ENCODE peak calls at places on chromosome 12, in seven cellular contexts. One of them, this sample, is unnamed.

GRCh38 chr12:76199808-76200207 is 115.3 kb upstream of the NAP1L1 start:
- DNase-seq in HCT116: no peak
- DNase-seq in H1: no peak
- DNase-seq in HepG2: no peak
- DNase-seq in K562: no peak
- DNase-seq in endothelial cell of umbilical vein: no peak
- DNase-seq in GM12878: no peak
- DNase-seq in this sample: no peak

GRCh38 chr12:132131229-132131628 is 12.9 kb downstream of the DDX51 start:
- DNase-seq in HCT116: no peak
- DNase-seq in H1: no peak
- DNase-seq in HepG2: no peak
- DNase-seq in K562: no peak
- DNase-seq in endothelial cell of umbilical vein: no peak
- DNase-seq in GM12878: no peak
- DNase-seq in this sample: no peak

GRCh38 chr12:107649615-107650014 is 36.0 kb upstream of the PWP1 start:
- DNase-seq in HCT116: no peak
- DNase-seq in H1: no peak
- DNase-seq in HepG2: no peak
- DNase-seq in K562: no peak
- DNase-seq in endothelial cell of umbilical vein: peak
- DNase-seq in GM12878: no peak
- DNase-seq in this sample: no peak

GRCh38 chr12:52215587-52216031 is 17.4 kb upstream of the KRT7 start:
- DNase-seq in HCT116: peak
- DNase-seq in H1: no peak
- DNase-seq in HepG2: peak
- DNase-seq in K562: peak
- DNase-seq in endothelial cell of umbilical vein: peak
- DNase-seq in GM12878: no peak
- DNase-seq in this sample: no peak

GRCh38 chr12:11242656-11243055 is 26.9 kb downstream of the PRB3 start:
- DNase-seq in HCT116: no peak
- DNase-seq in H1: no peak
- DNase-seq in HepG2: no peak
- DNase-seq in K562: no peak
- DNase-seq in endothelial cell of umbilical vein: no peak
- DNase-seq in GM12878: no peak
- DNase-seq in this sample: no peak

GRCh38 chr12:129136694-129137325 is 283.5 kb downstream of the GLT1D1 start:
- DNase-seq in HCT116: no peak
- DNase-seq in H1: no peak
- DNase-seq in HepG2: no peak
- DNase-seq in K562: no peak
- DNase-seq in endothelial cell of umbilical vein: no peak
- DNase-seq in GM12878: no peak
- DNase-seq in this sample: no peak

GRCh38 chr12:175250-175649 is 38.7 kb downstream of the SLC6A12 start:
- DNase-seq in HCT116: no peak
- DNase-seq in H1: no peak
- DNase-seq in HepG2: no peak
- DNase-seq in K562: no peak
- DNase-seq in endothelial cell of umbilical vein: no peak
- DNase-seq in GM12878: no peak
- DNase-seq in this sample: no peak

GRCh38 chr12:76866726-76867125 is 12.1 kb downstream of the CSRP2 start:
- DNase-seq in HCT116: no peak
- DNase-seq in H1: no peak
- DNase-seq in HepG2: no peak
- DNase-seq in K562: no peak
- DNase-seq in endothelial cell of umbilical vein: no peak
- DNase-seq in GM12878: no peak
- DNase-seq in this sample: no peak

GRCh38 chr12:23666866-23667265 is 282.6 kb downstream of the SOX5 start:
- DNase-seq in HCT116: no peak
- DNase-seq in H1: no peak
- DNase-seq in HepG2: no peak
- DNase-seq in K562: no peak
- DNase-seq in endothelial cell of umbilical vein: no peak
- DNase-seq in GM12878: no peak
- DNase-seq in this sample: no peak

GRCh38 chr12:65098364-65098763 is 22.7 kb downstream of the WIF1 start:
- DNase-seq in HCT116: no peak
- DNase-seq in H1: no peak
- DNase-seq in HepG2: no peak
- DNase-seq in K562: no peak
- DNase-seq in endothelial cell of umbilical vein: no peak
- DNase-seq in GM12878: no peak
- DNase-seq in this sample: no peak

GRCh38 chr12:3107071-3107583 is 29.9 kb downstream of the TSPAN9 start:
- DNase-seq in HCT116: no peak
- DNase-seq in H1: peak
- DNase-seq in HepG2: no peak
- DNase-seq in K562: no peak
- DNase-seq in endothelial cell of umbilical vein: no peak
- DNase-seq in GM12878: no peak
- DNase-seq in this sample: no peak

GRCh38 chr12:94566345-94566744 is 84.0 kb downstream of the TMCC3 start:
- DNase-seq in HCT116: no peak
- DNase-seq in H1: no peak
- DNase-seq in HepG2: no peak
- DNase-seq in K562: no peak
- DNase-seq in endothelial cell of umbilical vein: no peak
- DNase-seq in GM12878: no peak
- DNase-seq in this sample: no peak

GRCh38 chr12:110928700-110929099 is 8.3 kb upstream of the MYL2 start:
- DNase-seq in HCT116: no peak
- DNase-seq in H1: no peak
- DNase-seq in HepG2: no peak
- DNase-seq in K562: no peak
- DNase-seq in endothelial cell of umbilical vein: no peak
- DNase-seq in GM12878: no peak
- DNase-seq in this sample: no peak

GRCh38 chr12:121443193-121443829 is 43.4 kb downstream of the RNF34 start:
- DNase-seq in HCT116: peak
- DNase-seq in H1: peak
- DNase-seq in HepG2: peak
- DNase-seq in K562: peak
- DNase-seq in endothelial cell of umbilical vein: peak
- DNase-seq in GM12878: no peak
- DNase-seq in this sample: no peak

GRCh38 chr12:105825141-105825540 is 313.6 kb downstream of the NUAK1 start:
- DNase-seq in HCT116: no peak
- DNase-seq in H1: no peak
- DNase-seq in HepG2: no peak
- DNase-seq in K562: no peak
- DNase-seq in endothelial cell of umbilical vein: no peak
- DNase-seq in GM12878: no peak
- DNase-seq in this sample: no peak

GRCh38 chr12:56206373-56207166 is 15.2 kb downstream of the RNF41 start:
- DNase-seq in HCT116: no peak
- DNase-seq in H1: peak
- DNase-seq in HepG2: peak
- DNase-seq in K562: peak
- DNase-seq in endothelial cell of umbilical vein: peak
- DNase-seq in GM12878: no peak
- DNase-seq in this sample: no peak

GRCh38 chr12:108724054-108724889 is 7.0 kb downstream of the CORO1C start:
- DNase-seq in HCT116: no peak
- DNase-seq in H1: no peak
- DNase-seq in HepG2: no peak
- DNase-seq in K562: no peak
- DNase-seq in endothelial cell of umbilical vein: peak
- DNase-seq in GM12878: no peak
- DNase-seq in this sample: no peak

GRCh38 chr12:105725054-105725453 is 394.6 kb downstream of the C12orf75 start:
- DNase-seq in HCT116: no peak
- DNase-seq in H1: no peak
- DNase-seq in HepG2: no peak
- DNase-seq in K562: no peak
- DNase-seq in endothelial cell of umbilical vein: no peak
- DNase-seq in GM12878: no peak
- DNase-seq in this sample: no peak

GRCh38 chr12:34294671-34295365 is 272.5 kb downstream of the ALG10 start:
- DNase-seq in HCT116: no peak
- DNase-seq in H1: no peak
- DNase-seq in HepG2: no peak
- DNase-seq in K562: no peak
- DNase-seq in endothelial cell of umbilical vein: no peak
- DNase-seq in GM12878: no peak
- DNase-seq in this sample: no peak

GRCh38 chr12:40172879-40173278 is 51.9 kb upstream of the LRRK2 start:
- DNase-seq in HCT116: no peak
- DNase-seq in H1: no peak
- DNase-seq in HepG2: no peak
- DNase-seq in K562: no peak
- DNase-seq in endothelial cell of umbilical vein: no peak
- DNase-seq in GM12878: no peak
- DNase-seq in this sample: no peak

GRCh38 chr12:40170593-40170992 is 54.2 kb upstream of the LRRK2 start:
- DNase-seq in HCT116: no peak
- DNase-seq in H1: no peak
- DNase-seq in HepG2: no peak
- DNase-seq in K562: no peak
- DNase-seq in endothelial cell of umbilical vein: no peak
- DNase-seq in GM12878: no peak
- DNase-seq in this sample: no peak

GRCh38 chr12:40168001-40168400 is 56.8 kb upstream of the LRRK2 start:
- DNase-seq in HCT116: no peak
- DNase-seq in H1: no peak
- DNase-seq in HepG2: no peak
- DNase-seq in K562: no peak
- DNase-seq in endothelial cell of umbilical vein: no peak
- DNase-seq in GM12878: no peak
- DNase-seq in this sample: no peak

GRCh38 chr12:40171501-40171900 is 53.3 kb upstream of the LRRK2 start:
- DNase-seq in HCT116: no peak
- DNase-seq in H1: no peak
- DNase-seq in HepG2: no peak
- DNase-seq in K562: no peak
- DNase-seq in endothelial cell of umbilical vein: no peak
- DNase-seq in GM12878: no peak
- DNase-seq in this sample: no peak

DNA sequence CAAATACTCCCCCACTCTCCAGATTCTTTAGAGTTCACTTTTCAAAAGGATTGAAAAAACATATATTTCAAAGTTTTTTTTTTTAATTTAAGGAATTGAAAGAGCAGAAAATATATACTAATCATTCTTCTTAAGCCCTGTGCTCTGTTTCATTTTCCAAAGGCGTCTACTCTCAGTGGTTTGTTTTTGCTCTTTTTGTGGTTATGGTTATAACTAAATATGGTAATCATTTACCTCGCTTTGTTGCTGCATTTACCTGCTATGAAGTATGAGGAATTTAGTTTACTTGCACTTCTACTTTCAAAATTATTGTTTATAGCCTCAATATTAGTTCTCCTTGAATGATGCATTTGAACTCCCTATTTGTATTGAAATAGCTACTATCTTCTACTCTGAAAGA is 55.9 kb upstream of the LRRK2 start:
- DNase-seq in HCT116: no peak
- DNase-seq in H1: no peak
- DNase-seq in HepG2: no peak
- DNase-seq in K562: no peak
- DNase-seq in endothelial cell of umbilical vein: no peak
- DNase-seq in GM12878: peak
- DNase-seq in this sample: no peak
- H3K9ac ChIP-seq in HCT116: no peak
- H3K9ac ChIP-seq in H1: no peak
- H3K9ac ChIP-seq in HepG2: no peak
- H3K9ac ChIP-seq in K562: no peak
- H3K9ac ChIP-seq in endothelial cell of umbilical vein: no peak
- H3K9ac ChIP-seq in GM12878: no peak
- H3K9ac ChIP-seq in this sample: no peak

GRCh38 chr12:5433840-5434646 is 2.1 kb downstream of the NTF3 start:
- DNase-seq in HCT116: no peak
- DNase-seq in H1: no peak
- DNase-seq in HepG2: no peak
- DNase-seq in K562: no peak
- DNase-seq in endothelial cell of umbilical vein: no peak
- DNase-seq in GM12878: no peak
- DNase-seq in this sample: no peak
- TF ChIP-seq EZH2 in HCT116: no peak
- TF ChIP-seq EZH2 in H1: no peak
- TF ChIP-seq EZH2 in HepG2: no peak
- TF ChIP-seq EZH2 in K562: no peak
- TF ChIP-seq EZH2 in endothelial cell of umbilical vein: no peak
- TF ChIP-seq EZH2 in GM12878: no peak
- TF ChIP-seq EZH2 in this sample: no peak

GRCh38 chr12:67410667-67411067 is 141.5 kb downstream of the CAND1 start:
- DNase-seq in HCT116: no peak
- DNase-seq in H1: no peak
- DNase-seq in HepG2: no peak
- DNase-seq in K562: no peak
- DNase-seq in endothelial cell of umbilical vein: no peak
- DNase-seq in GM12878: no peak
- DNase-seq in this sample: no peak
- TF ChIP-seq POLR2AphosphoS5 in HCT116: no peak
- TF ChIP-seq POLR2AphosphoS5 in H1: no peak
- TF ChIP-seq POLR2AphosphoS5 in HepG2: no peak
- TF ChIP-seq POLR2AphosphoS5 in K562: no peak
- TF ChIP-seq POLR2AphosphoS5 in endothelial cell of umbilical vein: no peak
- TF ChIP-seq POLR2AphosphoS5 in GM12878: no peak
- TF ChIP-seq POLR2AphosphoS5 in this sample: no peak

GRCh38 chr12:97276621-97277020 is 186.0 kb upstream of the RMST start:
- DNase-seq in HCT116: no peak
- DNase-seq in H1: no peak
- DNase-seq in HepG2: no peak
- DNase-seq in K562: no peak
- DNase-seq in endothelial cell of umbilical vein: no peak
- DNase-seq in GM12878: no peak
- DNase-seq in this sample: no peak
- H3K9ac ChIP-seq in HCT116: no peak
- H3K9ac ChIP-seq in H1: no peak
- H3K9ac ChIP-seq in HepG2: no peak
- H3K9ac ChIP-seq in K562: no peak
- H3K9ac ChIP-seq in endothelial cell of umbilical vein: no peak
- H3K9ac ChIP-seq in GM12878: no peak
- H3K9ac ChIP-seq in this sample: no peak

This sample was measured in SK-N-MC.